ENCODE peak calls at places on chromosomes 7 and 10, in seven cellular contexts. One of them, this sample, is unnamed.

GRCh38 chr10:343231-344215 is 208.3 kb downstream of the ZMYND11 start:
- DNase-seq in foreskin fibroblast: no peak
- DNase-seq in IMR-90: no peak
- DNase-seq in heart right ventricle: no peak
- DNase-seq in left lung: no peak
- DNase-seq in HFF-Myc: no peak
- DNase-seq in fibroblast of mammary gland: no peak
- DNase-seq in this sample: no peak

GRCh38 chr7:129792721-129793120 is 160.0 kb downstream of the UBE2H start:
- DNase-seq in fibroblast of mammary gland: no peak
- DNase-seq in HFF-Myc: no peak
- DNase-seq in IMR-90: no peak
- DNase-seq in left lung: no peak
- DNase-seq in foreskin fibroblast: no peak
- DNase-seq in heart right ventricle: no peak
- DNase-seq in this sample: peak; percentile 30

GRCh38 chr7:116772423-116772852 is 89.9 kb upstream of the CAPZA2 start:
- DNase-seq in HFF-Myc: peak; percentile 36
- DNase-seq in IMR-90: peak; percentile 84
- DNase-seq in heart right ventricle: no peak
- DNase-seq in left lung: no peak
- DNase-seq in fibroblast of mammary gland: peak; percentile 77
- DNase-seq in foreskin fibroblast: peak; percentile 72
- DNase-seq in this sample: peak; percentile 63

GRCh38 chr7:46616636-46617035 is 695.6 kb upstream of the IGFBP3 start:
- DNase-seq in heart right ventricle: no peak
- DNase-seq in fibroblast of mammary gland: peak; percentile 42
- DNase-seq in HFF-Myc: no peak
- DNase-seq in IMR-90: peak; percentile 34
- DNase-seq in left lung: no peak
- DNase-seq in foreskin fibroblast: peak; percentile 28
- DNase-seq in this sample: peak; percentile 82

GRCh38 chr7:140646931-140647647 is 6.5 kb upstream of the DENND2A start:
- DNase-seq in foreskin fibroblast: peak; percentile 60
- DNase-seq in fibroblast of mammary gland: no peak
- DNase-seq in IMR-90: peak; percentile 37
- DNase-seq in heart right ventricle: peak; percentile 31
- DNase-seq in left lung: no peak
- DNase-seq in HFF-Myc: no peak
- DNase-seq in this sample: peak; percentile 51

GRCh38 chr10:61779950-61780659 is 117.4 kb downstream of the CABCOCO1 start:
- DNase-seq in left lung: no peak
- DNase-seq in foreskin fibroblast: peak; percentile 61
- DNase-seq in IMR-90: peak; percentile 74
- DNase-seq in heart right ventricle: peak; percentile 19
- DNase-seq in fibroblast of mammary gland: peak; percentile 73
- DNase-seq in HFF-Myc: no peak
- DNase-seq in this sample: peak; percentile 94

GRCh38 chr7:22083711-22084289 is 138.1 kb upstream of the CDCA7L start:
- DNase-seq in HFF-Myc: no peak
- DNase-seq in fibroblast of mammary gland: peak; percentile 14
- DNase-seq in heart right ventricle: no peak
- DNase-seq in left lung: no peak
- DNase-seq in foreskin fibroblast: peak; percentile 48
- DNase-seq in IMR-90: no peak
- DNase-seq in this sample: peak; percentile 12

GRCh38 chr10:78830062-78830974 is 238.4 kb upstream of the ZMIZ1 start:
- DNase-seq in heart right ventricle: no peak
- DNase-seq in HFF-Myc: no peak
- DNase-seq in fibroblast of mammary gland: peak; percentile 64
- DNase-seq in left lung: no peak
- DNase-seq in IMR-90: peak; percentile 78
- DNase-seq in foreskin fibroblast: peak; percentile 42
- DNase-seq in this sample: no peak

GRCh38 chr7:104978460-104978859 is 35.5 kb upstream of the KMT2E start:
- DNase-seq in IMR-90: no peak
- DNase-seq in left lung: no peak
- DNase-seq in foreskin fibroblast: peak; percentile 62
- DNase-seq in HFF-Myc: no peak
- DNase-seq in fibroblast of mammary gland: peak; percentile 67
- DNase-seq in heart right ventricle: no peak
- DNase-seq in this sample: no peak

GRCh38 chr10:63236113-63236935 is 103.2 kb downstream of the NRBF2 start:
- DNase-seq in left lung: no peak
- DNase-seq in IMR-90: peak; percentile 96
- DNase-seq in fibroblast of mammary gland: peak; percentile 94
- DNase-seq in HFF-Myc: peak; percentile 85
- DNase-seq in heart right ventricle: no peak
- DNase-seq in foreskin fibroblast: peak; percentile 91
- DNase-seq in this sample: peak; percentile 93

GRCh38 chr7:150974468-150975391 is 3.4 kb downstream of the KCNH2 start:
- DNase-seq in HFF-Myc: no peak
- DNase-seq in foreskin fibroblast: peak; percentile 39
- DNase-seq in heart right ventricle: peak; percentile 74
- DNase-seq in IMR-90: peak; percentile 25
- DNase-seq in fibroblast of mammary gland: no peak
- DNase-seq in left lung: peak; percentile 86
- DNase-seq in this sample: no peak

GRCh38 chr7:37923996-37924395 is 3.6 kb downstream of the EPDR1 start:
- DNase-seq in fibroblast of mammary gland: no peak
- DNase-seq in heart right ventricle: no peak
- DNase-seq in IMR-90: no peak
- DNase-seq in foreskin fibroblast: no peak
- DNase-seq in left lung: no peak
- DNase-seq in HFF-Myc: no peak
- DNase-seq in this sample: no peak

GRCh38 chr7:85529197-85529596 is 342.3 kb upstream of the SEMA3D start:
- DNase-seq in HFF-Myc: peak; percentile 66
- DNase-seq in foreskin fibroblast: peak; percentile 86
- DNase-seq in fibroblast of mammary gland: peak; percentile 82
- DNase-seq in IMR-90: peak; percentile 44
- DNase-seq in left lung: no peak
- DNase-seq in heart right ventricle: no peak
- DNase-seq in this sample: peak; percentile 85

GRCh38 chr7:37421820-37422219 is 26.8 kb downstream of the ELMO1 start:
- DNase-seq in fibroblast of mammary gland: peak; percentile 54
- DNase-seq in heart right ventricle: no peak
- DNase-seq in foreskin fibroblast: no peak
- DNase-seq in HFF-Myc: no peak
- DNase-seq in IMR-90: no peak
- DNase-seq in left lung: no peak
- DNase-seq in this sample: peak; percentile 3

GRCh38 chr7:29106128-29106988 is 40.0 kb downstream of the CPVL start:
- DNase-seq in foreskin fibroblast: peak; percentile 81
- DNase-seq in HFF-Myc: peak; percentile 41
- DNase-seq in left lung: no peak
- DNase-seq in heart right ventricle: peak; percentile 11
- DNase-seq in fibroblast of mammary gland: peak; percentile 69
- DNase-seq in IMR-90: peak; percentile 60
- DNase-seq in this sample: peak; percentile 87

DNA sequence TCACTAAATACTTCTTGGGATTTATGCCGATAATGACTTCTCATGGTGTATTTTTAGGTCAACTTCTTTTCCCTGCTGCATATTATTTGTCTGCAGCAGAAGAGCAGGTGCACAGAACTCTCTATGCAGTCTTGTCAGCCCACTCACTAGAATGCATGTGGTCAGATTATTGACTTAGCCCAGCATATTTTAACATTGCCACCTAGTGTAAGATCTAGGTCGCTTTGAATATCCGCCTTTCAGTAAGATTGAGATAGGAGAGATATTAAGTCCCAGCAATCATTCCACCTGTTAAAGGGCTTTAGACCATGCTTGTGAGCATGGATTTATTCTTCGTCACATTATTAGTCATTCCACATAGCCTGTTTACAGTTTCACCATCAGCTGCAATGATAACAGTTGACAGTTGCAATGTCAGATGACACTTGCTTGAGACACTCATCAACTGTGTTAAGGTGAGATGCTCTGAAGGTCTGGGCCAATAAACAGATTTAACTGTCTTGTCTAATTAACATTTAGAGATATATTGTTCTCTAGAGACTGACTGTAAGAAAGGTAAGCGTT is 491.7 kb downstream of the ARL4A start:
- DNase-seq in fibroblast of mammary gland: peak; percentile 12
- DNase-seq in IMR-90: peak; percentile 6
- DNase-seq in foreskin fibroblast: peak; percentile 5
- DNase-seq in HFF-Myc: no peak
- DNase-seq in left lung: no peak
- DNase-seq in heart right ventricle: no peak
- DNase-seq in this sample: peak; percentile 41
- TF ChIP-seq CTCF in fibroblast of mammary gland: no peak
- TF ChIP-seq CTCF in IMR-90: no peak
- TF ChIP-seq CTCF in foreskin fibroblast: no peak
- TF ChIP-seq CTCF in HFF-Myc: no peak
- TF ChIP-seq CTCF in left lung: no peak
- TF ChIP-seq CTCF in heart right ventricle: peak; percentile 38
- TF ChIP-seq CTCF in this sample: peak; percentile 25

GRCh38 chr10:55629792-55630490 is 731.1 kb downstream of the ZWINT start:
- DNase-seq in fibroblast of mammary gland: peak; percentile 24
- DNase-seq in foreskin fibroblast: no peak
- DNase-seq in left lung: peak; percentile 62
- DNase-seq in IMR-90: peak; percentile 4
- DNase-seq in HFF-Myc: no peak
- DNase-seq in heart right ventricle: no peak
- DNase-seq in this sample: peak; percentile 48
- H3K4me3 ChIP-seq in fibroblast of mammary gland: no peak overlapping the region
- H3K4me3 ChIP-seq in foreskin fibroblast: no peak overlapping the region
- H3K4me3 ChIP-seq in left lung: peak overlapping the region; percentile 45
- H3K4me3 ChIP-seq in IMR-90: no peak overlapping the region
- H3K4me3 ChIP-seq in HFF-Myc: no peak overlapping the region
- H3K4me3 ChIP-seq in heart right ventricle: no peak overlapping the region
- H3K4me3 ChIP-seq in this sample: no peak overlapping the region

GRCh38 chr7:80918909-80919721 is at the start of gene SEMA3C:
- DNase-seq in fibroblast of mammary gland: peak; percentile 94
- DNase-seq in left lung: peak; percentile 96
- DNase-seq in heart right ventricle: peak; percentile 90
- DNase-seq in IMR-90: peak; percentile 94
- DNase-seq in foreskin fibroblast: peak; percentile 99
- DNase-seq in HFF-Myc: peak; percentile 72
- DNase-seq in this sample: peak; percentile 99

GRCh38 chr7:80918406-80918805 is 445 bp downstream of the SEMA3C start:
- DNase-seq in IMR-90: no peak
- DNase-seq in left lung: no peak
- DNase-seq in foreskin fibroblast: peak; percentile 49
- DNase-seq in heart right ventricle: no peak
- DNase-seq in HFF-Myc: no peak
- DNase-seq in fibroblast of mammary gland: peak; percentile 31
- DNase-seq in this sample: peak; percentile 55

GRCh38 chr7:80922254-80923049 is 3.6 kb upstream of the SEMA3C start:
- DNase-seq in heart right ventricle: no peak
- DNase-seq in left lung: no peak
- DNase-seq in IMR-90: no peak
- DNase-seq in foreskin fibroblast: no peak
- DNase-seq in HFF-Myc: no peak
- DNase-seq in fibroblast of mammary gland: no peak
- DNase-seq in this sample: no peak

GRCh38 chr7:80921130-80921529 is 2.3 kb upstream of the SEMA3C start:
- DNase-seq in HFF-Myc: no peak
- DNase-seq in left lung: no peak
- DNase-seq in fibroblast of mammary gland: peak; percentile 39
- DNase-seq in foreskin fibroblast: peak; percentile 35
- DNase-seq in IMR-90: no peak
- DNase-seq in heart right ventricle: no peak
- DNase-seq in this sample: no peak

DNA sequence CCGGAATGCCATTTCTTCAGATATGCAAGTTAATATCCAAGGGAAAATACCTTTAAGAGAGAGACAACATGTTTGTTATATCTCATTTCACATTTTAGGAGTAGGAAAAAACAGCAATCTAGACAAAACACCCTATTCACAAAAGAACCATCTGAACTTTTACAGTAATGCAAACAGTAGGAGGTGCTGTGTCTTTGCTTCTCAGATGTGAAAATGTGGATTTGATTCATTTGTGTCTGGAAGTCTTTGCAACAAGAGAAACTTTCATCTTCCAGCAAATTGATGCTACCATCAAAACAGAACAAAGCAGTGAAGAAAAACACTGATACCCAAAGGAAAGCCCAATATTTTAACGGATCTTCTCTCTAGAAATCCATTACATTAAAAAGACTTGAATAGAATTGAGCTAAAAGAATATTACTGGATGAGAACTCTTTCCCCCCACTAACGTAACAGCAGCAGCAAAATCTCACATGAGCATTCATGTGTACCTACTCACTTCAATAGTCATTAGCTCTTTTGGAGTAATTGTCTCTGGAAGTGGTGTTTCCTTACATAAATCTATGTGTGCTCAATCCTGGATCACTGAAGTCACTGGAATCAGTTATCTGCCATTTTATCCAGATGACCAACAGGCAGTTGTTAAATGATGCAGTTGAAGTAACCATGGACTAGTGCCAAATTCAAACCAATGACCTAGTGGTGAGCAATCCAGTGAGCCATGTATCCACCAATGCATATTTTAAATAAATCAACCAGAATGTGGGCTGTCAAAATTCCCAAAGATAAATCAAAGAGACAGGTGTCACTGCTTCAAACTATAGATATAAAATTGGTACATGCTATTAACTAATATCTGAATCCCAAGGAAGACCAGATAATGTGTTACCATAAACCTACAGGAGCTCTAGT is 1.8 kb downstream of the SEMA3C start:
- DNase-seq in foreskin fibroblast: peak; percentile 91
- DNase-seq in HFF-Myc: no peak
- DNase-seq in left lung: no peak
- DNase-seq in heart right ventricle: no peak
- DNase-seq in IMR-90: peak; percentile 89
- DNase-seq in fibroblast of mammary gland: peak; percentile 93
- DNase-seq in this sample: peak; percentile 80
- TF ChIP-seq CTCF in foreskin fibroblast: peak; percentile 59
- TF ChIP-seq CTCF in HFF-Myc: peak; percentile 45
- TF ChIP-seq CTCF in left lung: no peak
- TF ChIP-seq CTCF in heart right ventricle: peak; percentile 50
- TF ChIP-seq CTCF in IMR-90: peak; percentile 59
- TF ChIP-seq CTCF in fibroblast of mammary gland: peak; percentile 67
- TF ChIP-seq CTCF in this sample: peak; percentile 69

DNA sequence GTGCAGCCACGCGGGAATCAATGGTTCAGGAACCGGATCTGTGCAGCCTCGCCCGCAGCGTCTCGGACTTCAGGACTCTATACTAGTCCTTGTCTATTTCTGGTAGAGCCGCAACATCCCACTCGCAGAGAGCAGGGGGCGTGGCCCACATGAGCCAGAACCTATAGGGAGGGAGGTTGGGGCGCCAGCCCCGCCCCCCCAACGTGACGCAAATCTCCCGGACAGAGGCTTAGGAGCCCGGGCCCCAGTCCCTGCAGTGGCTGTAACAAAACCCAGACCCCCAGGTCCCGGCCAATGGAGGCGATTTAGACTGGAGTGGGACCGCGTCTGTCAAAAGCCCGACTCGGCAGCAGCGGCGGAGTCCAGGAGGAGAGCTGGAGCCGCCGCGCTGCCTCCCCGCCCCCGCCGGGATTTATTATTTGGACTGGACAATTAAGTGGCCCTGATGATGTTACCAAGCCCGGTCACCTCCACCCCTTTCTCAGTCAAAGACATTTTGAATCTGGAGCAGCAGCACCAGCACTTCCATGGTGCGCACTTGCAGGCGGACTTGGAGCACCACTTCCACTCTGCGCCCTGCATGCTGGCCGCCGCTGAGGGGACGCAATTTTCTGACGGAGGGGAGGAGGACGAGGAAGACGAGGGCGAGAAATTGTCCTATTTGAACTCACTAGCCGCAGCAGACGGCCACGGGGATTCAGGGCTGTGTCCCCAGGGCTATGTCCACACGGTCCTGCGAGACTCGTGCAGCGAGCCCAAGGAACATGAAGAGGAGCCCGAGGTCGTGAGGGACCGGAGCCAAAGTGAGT is at the start of gene NKX2-3:
- DNase-seq in HFF-Myc: no peak
- DNase-seq in foreskin fibroblast: peak; percentile 51
- DNase-seq in IMR-90: peak; percentile 46
- DNase-seq in fibroblast of mammary gland: peak; percentile 49
- DNase-seq in left lung: peak; percentile 89
- DNase-seq in heart right ventricle: peak; percentile 53
- DNase-seq in this sample: no peak
- H3K4me3 ChIP-seq in HFF-Myc: no peak within 1 kb of the TSS
- H3K4me3 ChIP-seq in foreskin fibroblast: no peak within 1 kb of the TSS
- H3K4me3 ChIP-seq in IMR-90: no peak within 1 kb of the TSS
- H3K4me3 ChIP-seq in fibroblast of mammary gland: no peak within 1 kb of the TSS
- H3K4me3 ChIP-seq in left lung: no peak within 1 kb of the TSS
- H3K4me3 ChIP-seq in heart right ventricle: no peak within 1 kb of the TSS
- H3K4me3 ChIP-seq in this sample: no peak within 1 kb of the TSS

This sample was measured in choroid plexus epithelial cell.